ENCODE peak calls at places on chromosomes 4 and X, in seven cellular contexts. E is KBM-7; S is stomach; Y is T-cell; Q is fibroblast of mammary gland; V is effector CD4-positive, alpha-beta T cell; A is activated T-cell treated with anti-CD3 and anti-CD28 coated beads, Interleukin-2, amount 50 U/mL, for 72 hours. I is an unnamed sample.

GRCh38 chr4:3767569-3768288 is 1.5 kb downstream of the ADRA2C start:
- DNase-seq in E (peak; percentile 52), S (no peak), Y (no peak), Q (no peak), V (no peak), A (peak; percentile 15), I (no peak)

GRCh38 chr4:152591361-152591760 is 55.5 kb upstream of the FBXW7 start:
- DNase-seq in E (no peak), S (peak; percentile 61), Y (peak; percentile 31), Q (peak; percentile 69), V (no peak), A (peak; percentile 15), I (no peak)

GRCh38 chr4:83255584-83255983 is 29.0 kb downstream of the COQ2 start:
- DNase-seq in E (no peak), S (no peak), Y (no peak), Q (peak; percentile 85), V (no peak), A (no peak), I (no peak)

GRCh38 chrX:96756491-96756890 is 71.8 kb downstream of the DIAPH2 start:
- DNase-seq in E (no peak), S (no peak), Y (no peak), Q (peak; percentile 18), V (no peak), A (no peak), I (no peak)

GRCh38 chr4:1300466-1301455 is 11.1 kb downstream of the MAEA start:
- DNase-seq in E (no peak), S (peak; percentile 53), Y (no peak), Q (peak; percentile 88), V (no peak), A (peak; percentile 58), I (no peak)

GRCh38 chrX:104863466-104863865 is 297.5 kb downstream of the IL1RAPL2 start:
- DNase-seq in E (no peak), S (no peak), Y (no peak), Q (no peak), V (no peak), A (no peak), I (no peak)

GRCh38 chr4:163331629-163332360 is 601 bp downstream of the NPY1R start:
- DNase-seq in E (no peak), S (no peak), Y (no peak), Q (peak; percentile 5), V (no peak), A (no peak), I (no peak)

GRCh38 chr4:26325191-26325590 is 4.4 kb downstream of the RBPJ start:
- DNase-seq in E (peak; percentile 46), S (no peak), Y (peak; percentile 14), Q (peak; percentile 69), V (no peak), A (peak; percentile 28), I (no peak)

GRCh38 chrX:40346379-40346778 is 234.4 kb upstream of the ATP6AP2 start:
- DNase-seq in E (no peak), S (no peak), Y (no peak), Q (no peak), V (no peak), A (no peak), I (no peak)